ENCODE peak calls at places on chromosomes 11 and 22, in seven cellular contexts. One of them, this sample, is unnamed.

GRCh38 chr11:130653838-130654601 is 205.6 kb downstream of the ADAMTS15 start:
- DNase-seq in astrocyte of the spinal cord: no peak
- DNase-seq in esophagus squamous epithelium: no peak
- DNase-seq in fibroblast of pulmonary artery: peak; percentile 82
- DNase-seq in MV-4-11: no peak
- DNase-seq in Panc1: no peak
- DNase-seq in adipocyte: peak; percentile 80
- DNase-seq in this sample: peak; percentile 49

GRCh38 chr11:65554842-65555395 is 3.2 kb downstream of the LTBP3 start:
- DNase-seq in astrocyte of the spinal cord: no peak
- DNase-seq in esophagus squamous epithelium: no peak
- DNase-seq in fibroblast of pulmonary artery: no peak
- DNase-seq in MV-4-11: no peak
- DNase-seq in Panc1: no peak
- DNase-seq in adipocyte: no peak
- DNase-seq in this sample: no peak

GRCh38 chr11:63841554-63841953 is 2.6 kb downstream of the MARK2 start:
- DNase-seq in astrocyte of the spinal cord: peak; percentile 58
- DNase-seq in esophagus squamous epithelium: no peak
- DNase-seq in fibroblast of pulmonary artery: peak; percentile 39
- DNase-seq in MV-4-11: no peak
- DNase-seq in Panc1: no peak
- DNase-seq in adipocyte: peak; percentile 78
- DNase-seq in this sample: peak; percentile 66

GRCh38 chr11:12958984-12959383 is 50.1 kb upstream of the RASSF10 start:
- DNase-seq in astrocyte of the spinal cord: no peak
- DNase-seq in esophagus squamous epithelium: no peak
- DNase-seq in fibroblast of pulmonary artery: no peak
- DNase-seq in MV-4-11: no peak
- DNase-seq in Panc1: no peak
- DNase-seq in adipocyte: no peak
- DNase-seq in this sample: no peak

GRCh38 chr11:121696177-121696863 is 243.6 kb upstream of the SORL1-AS1 start:
- DNase-seq in astrocyte of the spinal cord: peak; percentile 46
- DNase-seq in esophagus squamous epithelium: no peak
- DNase-seq in fibroblast of pulmonary artery: no peak
- DNase-seq in MV-4-11: no peak
- DNase-seq in Panc1: no peak
- DNase-seq in adipocyte: no peak
- DNase-seq in this sample: peak; percentile 87

GRCh38 chr11:117823294-117823940 is 1.1 kb downstream of the FXYD2 start:
- DNase-seq in astrocyte of the spinal cord: no peak
- DNase-seq in esophagus squamous epithelium: no peak
- DNase-seq in fibroblast of pulmonary artery: peak; percentile 23
- DNase-seq in MV-4-11: peak; percentile 43
- DNase-seq in Panc1: no peak
- DNase-seq in adipocyte: no peak
- DNase-seq in this sample: peak; percentile 47

GRCh38 chr11:125916683-125917337 is 12.5 kb downstream of the DDX25 start:
- DNase-seq in astrocyte of the spinal cord: no peak
- DNase-seq in esophagus squamous epithelium: no peak
- DNase-seq in fibroblast of pulmonary artery: no peak
- DNase-seq in MV-4-11: no peak
- DNase-seq in Panc1: no peak
- DNase-seq in adipocyte: no peak
- DNase-seq in this sample: no peak

GRCh38 chr11:34501500-34501899 is 12.1 kb downstream of the ELF5 start:
- DNase-seq in astrocyte of the spinal cord: peak; percentile 96
- DNase-seq in esophagus squamous epithelium: no peak
- DNase-seq in fibroblast of pulmonary artery: peak; percentile 66
- DNase-seq in MV-4-11: peak; percentile 61
- DNase-seq in Panc1: no peak
- DNase-seq in adipocyte: peak; percentile 93
- DNase-seq in this sample: no peak

GRCh38 chr11:115659061-115659963 is 155.1 kb upstream of the CADM1 start:
- DNase-seq in astrocyte of the spinal cord: peak; percentile 19
- DNase-seq in esophagus squamous epithelium: no peak
- DNase-seq in fibroblast of pulmonary artery: no peak
- DNase-seq in MV-4-11: no peak
- DNase-seq in Panc1: no peak
- DNase-seq in adipocyte: peak; percentile 35
- DNase-seq in this sample: peak; percentile 34

GRCh38 chr11:128039140-128040021 is 548.0 kb downstream of the ETS1 start:
- DNase-seq in astrocyte of the spinal cord: peak; percentile 90
- DNase-seq in esophagus squamous epithelium: no peak
- DNase-seq in fibroblast of pulmonary artery: peak; percentile 85
- DNase-seq in MV-4-11: peak; percentile 99
- DNase-seq in Panc1: no peak
- DNase-seq in adipocyte: peak; percentile 85
- DNase-seq in this sample: peak; percentile 73

GRCh38 chr11:124923296-124923695 is 4.2 kb downstream of the HEPN1 start:
- DNase-seq in astrocyte of the spinal cord: no peak
- DNase-seq in esophagus squamous epithelium: no peak
- DNase-seq in fibroblast of pulmonary artery: no peak
- DNase-seq in MV-4-11: no peak
- DNase-seq in Panc1: no peak
- DNase-seq in adipocyte: no peak
- DNase-seq in this sample: no peak

GRCh38 chr11:17714356-17714854 is 5.0 kb upstream of the MYOD1 start:
- DNase-seq in astrocyte of the spinal cord: no peak
- DNase-seq in esophagus squamous epithelium: no peak
- DNase-seq in fibroblast of pulmonary artery: no peak
- DNase-seq in MV-4-11: no peak
- DNase-seq in Panc1: no peak
- DNase-seq in adipocyte: no peak
- DNase-seq in this sample: no peak

GRCh38 chr11:2462986-2463765 is 18.4 kb downstream of the KCNQ1 start:
- DNase-seq in astrocyte of the spinal cord: no peak
- DNase-seq in esophagus squamous epithelium: no peak
- DNase-seq in fibroblast of pulmonary artery: no peak
- DNase-seq in MV-4-11: no peak
- DNase-seq in Panc1: no peak
- DNase-seq in adipocyte: no peak
- DNase-seq in this sample: no peak

GRCh38 chr11:71774603-71775222 is 58.3 kb upstream of the DEFB108B start:
- DNase-seq in astrocyte of the spinal cord: no peak
- DNase-seq in esophagus squamous epithelium: no peak
- DNase-seq in fibroblast of pulmonary artery: no peak
- DNase-seq in MV-4-11: no peak
- DNase-seq in Panc1: no peak
- DNase-seq in adipocyte: no peak
- DNase-seq in this sample: no peak

GRCh38 chr22:22768885-22769284 is 118.7 kb upstream of the IGLL5 start:
- DNase-seq in astrocyte of the spinal cord: no peak
- DNase-seq in esophagus squamous epithelium: no peak
- DNase-seq in fibroblast of pulmonary artery: no peak
- DNase-seq in MV-4-11: no peak
- DNase-seq in Panc1: no peak
- DNase-seq in adipocyte: no peak
- DNase-seq in this sample: no peak

GRCh38 chr11:129728571-129728970 is 87.1 kb upstream of the TMEM45B start:
- DNase-seq in astrocyte of the spinal cord: no peak
- DNase-seq in esophagus squamous epithelium: no peak
- DNase-seq in fibroblast of pulmonary artery: no peak
- DNase-seq in MV-4-11: no peak
- DNase-seq in Panc1: no peak
- DNase-seq in adipocyte: no peak
- DNase-seq in this sample: no peak

GRCh38 chr22:26666035-26666338 is 8.6 kb downstream of the MIAT start:
- DNase-seq in astrocyte of the spinal cord: peak; percentile 20
- DNase-seq in esophagus squamous epithelium: no peak
- DNase-seq in fibroblast of pulmonary artery: no peak
- DNase-seq in MV-4-11: no peak
- DNase-seq in Panc1: no peak
- DNase-seq in adipocyte: no peak
- DNase-seq in this sample: no peak

GRCh38 chr22:29997516-29997915 is 82.7 kb upstream of the HORMAD2 start:
- DNase-seq in astrocyte of the spinal cord: no peak
- DNase-seq in esophagus squamous epithelium: no peak
- DNase-seq in fibroblast of pulmonary artery: no peak
- DNase-seq in MV-4-11: no peak
- DNase-seq in Panc1: no peak
- DNase-seq in adipocyte: no peak
- DNase-seq in this sample: no peak

GRCh38 chr22:32375678-32376450 is 18.2 kb downstream of the RFPL3 start:
- DNase-seq in astrocyte of the spinal cord: no peak
- DNase-seq in esophagus squamous epithelium: no peak
- DNase-seq in fibroblast of pulmonary artery: no peak
- DNase-seq in MV-4-11: no peak
- DNase-seq in Panc1: no peak
- DNase-seq in adipocyte: no peak
- DNase-seq in this sample: no peak

This sample was measured in A673.